ENCODE peak calls at places on chromosomes 11 and 22, in five cellular contexts. One of them, this sample, is unnamed.
A peak's percentile ranks its signal among the peaks of the same experiment; 100 is the strongest.

GRCh38 chr11:66326261-66327111 is 9.6 kb upstream of the CD248 start:
- DNase-seq in fibroblast of lung: peak; percentile 33
- DNase-seq in ascending aorta: no peak
- DNase-seq in breast epithelium: no peak
- DNase-seq in stomach: no peak
- DNase-seq in this sample: no peak

GRCh38 chr22:22207845-22208564 is 36.6 kb upstream of the VPREB1 start:
- DNase-seq in fibroblast of lung: peak; percentile 59
- DNase-seq in ascending aorta: peak; percentile 71
- DNase-seq in breast epithelium: no peak
- DNase-seq in stomach: peak; percentile 76
- DNase-seq in this sample: peak; percentile 88

GRCh38 chr11:109377039-109377742 is 44.8 kb upstream of the C11orf87 start:
- DNase-seq in fibroblast of lung: no peak
- DNase-seq in ascending aorta: no peak
- DNase-seq in breast epithelium: no peak
- DNase-seq in stomach: no peak
- DNase-seq in this sample: no peak

GRCh38 chr11:118572075-118572913 is at the start of gene ARCN1:
- DNase-seq in fibroblast of lung: peak; percentile 75
- DNase-seq in ascending aorta: peak; percentile 89
- DNase-seq in breast epithelium: peak; percentile 74
- DNase-seq in stomach: peak; percentile 78
- DNase-seq in this sample: peak; percentile 80

GRCh38 chr11:72222907-72223614 is 1.5 kb upstream of the INPPL1 start:
- DNase-seq in fibroblast of lung: peak; percentile 93
- DNase-seq in ascending aorta: peak; percentile 97
- DNase-seq in breast epithelium: peak; percentile 92
- DNase-seq in stomach: peak; percentile 96
- DNase-seq in this sample: peak; percentile 98

GRCh38 chr11:68962527-68963250 is 18.1 kb downstream of the MRGPRD start:
- DNase-seq in fibroblast of lung: no peak
- DNase-seq in ascending aorta: peak; percentile 65
- DNase-seq in breast epithelium: no peak
- DNase-seq in stomach: no peak
- DNase-seq in this sample: no peak

GRCh38 chr22:46053563-46054090 is 76.7 kb upstream of the WNT7B start:
- DNase-seq in fibroblast of lung: peak; percentile 64
- DNase-seq in ascending aorta: peak; percentile 89
- DNase-seq in breast epithelium: peak; percentile 76
- DNase-seq in stomach: peak; percentile 84
- DNase-seq in this sample: peak; percentile 80

GRCh38 chr11:96114178-96115070 is 190.5 kb upstream of the MTMR2 start:
- DNase-seq in fibroblast of lung: no peak
- DNase-seq in ascending aorta: no peak
- DNase-seq in breast epithelium: no peak
- DNase-seq in stomach: no peak
- DNase-seq in this sample: no peak

GRCh38 chr22:28141614-28142013 is 222.6 kb upstream of the PITPNB start:
- DNase-seq in fibroblast of lung: peak; percentile 92
- DNase-seq in ascending aorta: no peak
- DNase-seq in breast epithelium: no peak
- DNase-seq in stomach: no peak
- DNase-seq in this sample: no peak

GRCh38 chr22:29871684-29872083 is 11.3 kb upstream of the MTMR3 start:
- DNase-seq in fibroblast of lung: peak; percentile 17
- DNase-seq in ascending aorta: no peak
- DNase-seq in breast epithelium: no peak
- DNase-seq in stomach: no peak
- DNase-seq in this sample: no peak

GRCh38 chr11:65315866-65316233 is 1.2 kb downstream of the CDC42EP2 start:
- DNase-seq in fibroblast of lung: no peak
- DNase-seq in ascending aorta: no peak
- DNase-seq in breast epithelium: no peak
- DNase-seq in stomach: no peak
- DNase-seq in this sample: no peak

GRCh38 chr11:65314501-65315203 is at the start of gene CDC42EP2:
- DNase-seq in fibroblast of lung: peak; percentile 76
- DNase-seq in ascending aorta: peak; percentile 94
- DNase-seq in breast epithelium: peak; percentile 81
- DNase-seq in stomach: peak; percentile 91
- DNase-seq in this sample: peak; percentile 92

GRCh38 chr11:65316979-65317786 is 2.5 kb downstream of the CDC42EP2 start:
- DNase-seq in fibroblast of lung: peak; percentile 74
- DNase-seq in ascending aorta: peak; percentile 77
- DNase-seq in breast epithelium: peak; percentile 78
- DNase-seq in stomach: peak; percentile 74
- DNase-seq in this sample: peak; percentile 95

GRCh38 chr11:65316311-65316978 is 1.8 kb downstream of the CDC42EP2 start:
- DNase-seq in fibroblast of lung: peak; percentile 83
- DNase-seq in ascending aorta: peak; percentile 74
- DNase-seq in breast epithelium: no peak
- DNase-seq in stomach: no peak
- DNase-seq in this sample: no peak

DNA sequence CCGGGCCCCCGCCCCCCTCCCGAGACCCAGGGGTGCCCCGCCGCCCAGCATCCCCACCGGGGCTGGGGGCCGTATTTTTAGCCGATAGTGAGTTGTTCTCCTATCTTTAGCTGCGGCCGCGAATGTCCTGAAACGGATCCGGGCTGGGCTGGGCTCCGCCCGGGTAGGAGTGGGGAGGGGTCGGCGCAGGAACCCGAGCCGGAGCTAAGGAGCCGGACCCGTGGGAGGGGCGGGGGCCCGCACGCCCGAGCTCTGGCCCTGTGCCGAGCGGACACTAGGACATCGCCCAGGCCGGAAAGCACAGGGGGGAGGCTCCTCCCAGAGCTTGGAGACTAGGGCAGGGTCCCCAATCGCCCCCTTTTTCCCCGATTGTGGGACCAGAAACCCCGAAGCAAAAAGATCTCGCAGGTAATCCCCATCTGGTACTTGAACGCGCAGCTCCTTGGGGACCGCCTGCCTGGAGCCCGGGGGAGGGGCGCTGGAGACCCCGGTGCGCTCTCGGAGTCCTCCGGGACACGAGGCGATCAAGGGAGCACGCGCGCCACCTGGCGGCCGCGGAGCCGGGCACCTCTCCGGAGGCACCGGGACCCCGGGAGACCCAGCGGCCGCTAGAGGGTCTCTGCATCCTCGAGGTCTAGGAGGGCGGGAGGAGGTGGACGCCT is 669 bp downstream of the CDC42EP2 start:
- DNase-seq in fibroblast of lung: peak; percentile 56
- DNase-seq in ascending aorta: peak; percentile 89
- DNase-seq in breast epithelium: peak; percentile 74
- DNase-seq in stomach: peak; percentile 77
- DNase-seq in this sample: peak; percentile 82
- H3K4me1 ChIP-seq in fibroblast of lung: peaks cover 24% of the 10 kb centered on the region
- H3K4me1 ChIP-seq in ascending aorta: peaks cover 20% of the 10 kb centered on the region
- H3K4me1 ChIP-seq in breast epithelium: peaks cover 15% of the 10 kb centered on the region
- H3K4me1 ChIP-seq in stomach: peaks cover 85% of the 10 kb centered on the region
- H3K4me1 ChIP-seq in this sample: peaks cover 66% of the 10 kb centered on the region

GRCh38 chr22:50599816-50600454 is 658 bp upstream of the MAPK8IP2 start:
- DNase-seq in fibroblast of lung: peak; percentile 33
- DNase-seq in ascending aorta: no peak
- DNase-seq in breast epithelium: peak; percentile 66
- DNase-seq in stomach: peak; percentile 59
- DNase-seq in this sample: peak; percentile 55
- H3K4me3 ChIP-seq in fibroblast of lung: no peak overlapping the region
- H3K4me3 ChIP-seq in ascending aorta: peak overlapping the region; percentile 48
- H3K4me3 ChIP-seq in breast epithelium: peak overlapping the region; percentile 55
- H3K4me3 ChIP-seq in stomach: peak overlapping the region; percentile 43
- H3K4me3 ChIP-seq in this sample: no peak overlapping the region

GRCh38 chr11:120339394-120339890 is 3.2 kb downstream of the ARHGEF12 start:
- DNase-seq in fibroblast of lung: peak; percentile 43
- DNase-seq in ascending aorta: no peak
- DNase-seq in breast epithelium: no peak
- DNase-seq in stomach: peak; percentile 40
- DNase-seq in this sample: peak; percentile 39

GRCh38 chr11:120342678-120343077 is 6.5 kb downstream of the ARHGEF12 start:
- DNase-seq in fibroblast of lung: no peak
- DNase-seq in ascending aorta: no peak
- DNase-seq in breast epithelium: no peak
- DNase-seq in stomach: no peak
- DNase-seq in this sample: no peak

GRCh38 chr11:120337896-120338840 is 2.0 kb downstream of the ARHGEF12 start:
- DNase-seq in fibroblast of lung: no peak
- DNase-seq in ascending aorta: no peak
- DNase-seq in breast epithelium: no peak
- DNase-seq in stomach: no peak
- DNase-seq in this sample: no peak

GRCh38 chr11:120342226-120342625 is 6.0 kb downstream of the ARHGEF12 start:
- DNase-seq in fibroblast of lung: no peak
- DNase-seq in ascending aorta: no peak
- DNase-seq in breast epithelium: no peak
- DNase-seq in stomach: no peak
- DNase-seq in this sample: no peak

DNA sequence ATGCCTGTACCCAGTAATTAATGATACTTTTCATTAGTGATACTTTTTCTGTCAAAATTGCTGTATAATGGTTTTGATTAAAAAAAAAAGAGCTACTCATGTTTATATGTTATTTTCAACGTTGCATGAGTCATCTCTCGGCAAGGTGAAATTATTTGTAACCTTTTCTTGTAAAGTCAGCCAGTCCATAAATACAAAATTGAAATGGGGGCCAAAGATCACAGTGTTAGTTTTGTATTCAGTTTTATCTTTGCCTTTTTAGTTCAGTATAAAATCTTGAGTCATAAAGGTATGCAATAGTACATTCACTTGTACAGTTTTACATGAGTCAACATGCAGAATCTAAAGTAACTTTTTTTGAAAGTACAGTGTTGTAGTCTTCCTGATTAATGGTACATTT is 4.3 kb downstream of the ARHGEF12 start:
- DNase-seq in fibroblast of lung: no peak
- DNase-seq in ascending aorta: no peak
- DNase-seq in breast epithelium: no peak
- DNase-seq in stomach: no peak
- DNase-seq in this sample: no peak
- H3K4me1 ChIP-seq in fibroblast of lung: peaks cover 7% of the 10 kb centered on the region
- H3K4me1 ChIP-seq in ascending aorta: peaks cover 48% of the 10 kb centered on the region
- H3K4me1 ChIP-seq in breast epithelium: peaks cover 4% of the 10 kb centered on the region
- H3K4me1 ChIP-seq in stomach: peaks cover 82% of the 10 kb centered on the region
- H3K4me1 ChIP-seq in this sample: peaks cover 51% of the 10 kb centered on the region

DNA sequence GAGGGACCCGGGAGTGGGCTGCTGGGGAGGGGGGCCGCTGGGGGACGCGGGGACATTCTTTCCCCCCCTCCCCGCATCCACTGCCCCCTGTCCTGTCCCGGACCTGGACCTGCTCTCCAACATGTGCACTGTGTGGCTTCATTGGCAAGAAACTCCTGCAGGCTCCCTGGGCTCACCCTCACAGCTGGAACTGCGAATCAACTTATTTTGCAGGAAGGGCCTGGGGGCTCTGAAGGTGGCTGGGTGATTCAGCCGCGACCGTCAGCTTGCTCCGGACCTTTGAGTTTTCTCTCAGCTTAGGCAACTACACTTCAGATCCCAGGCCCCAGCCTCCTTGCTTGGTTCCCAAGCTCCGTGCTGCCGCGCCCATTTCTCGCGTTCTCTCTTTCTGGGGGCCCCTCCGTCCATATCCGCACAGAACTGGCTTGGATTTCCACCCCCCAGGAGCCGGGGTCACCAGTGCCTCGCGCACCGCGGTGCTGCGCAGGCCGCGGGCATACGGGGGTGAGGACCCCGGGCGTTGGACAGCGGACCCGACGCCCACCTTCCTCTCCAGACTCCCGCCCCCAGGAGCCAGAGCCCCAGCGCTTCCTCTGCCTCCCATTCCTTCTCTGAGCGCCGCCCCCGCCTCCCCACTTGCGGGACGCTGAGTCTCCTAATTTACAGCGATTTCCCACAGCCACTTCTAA is 475 bp upstream of the AHNAK start:
- DNase-seq in fibroblast of lung: peak; percentile 44
- DNase-seq in ascending aorta: peak; percentile 72
- DNase-seq in breast epithelium: no peak
- DNase-seq in stomach: no peak
- DNase-seq in this sample: peak; percentile 41
- H3K4me3 ChIP-seq in fibroblast of lung: peak overlapping the region; percentile 98
- H3K4me3 ChIP-seq in ascending aorta: peak overlapping the region; percentile 98
- H3K4me3 ChIP-seq in breast epithelium: peak overlapping the region; percentile 98
- H3K4me3 ChIP-seq in stomach: peak overlapping the region; percentile 95
- H3K4me3 ChIP-seq in this sample: no peak overlapping the region

GRCh38 chr11:47109051-47109791 is 67.5 kb downstream of the ARFGAP2 start:
- DNase-seq in fibroblast of lung: no peak
- DNase-seq in ascending aorta: no peak
- DNase-seq in breast epithelium: no peak
- DNase-seq in stomach: no peak
- DNase-seq in this sample: no peak

GRCh38 chr11:47109882-47110281 is 66.8 kb downstream of the ARFGAP2 start:
- DNase-seq in fibroblast of lung: no peak
- DNase-seq in ascending aorta: no peak
- DNase-seq in breast epithelium: no peak
- DNase-seq in stomach: no peak
- DNase-seq in this sample: no peak

GRCh38 chr11:47106839-47107520 is 69.7 kb downstream of the ARFGAP2 start:
- DNase-seq in fibroblast of lung: no peak
- DNase-seq in ascending aorta: no peak
- DNase-seq in breast epithelium: no peak
- DNase-seq in stomach: no peak
- DNase-seq in this sample: peak; percentile 61

GRCh38 chr11:47107709-47108108 is 69.0 kb downstream of the ARFGAP2 start:
- DNase-seq in fibroblast of lung: no peak
- DNase-seq in ascending aorta: no peak
- DNase-seq in breast epithelium: no peak
- DNase-seq in stomach: no peak
- DNase-seq in this sample: no peak

GRCh38 chr11:47108214-47108613 is 68.5 kb downstream of the ARFGAP2 start:
- DNase-seq in fibroblast of lung: no peak
- DNase-seq in ascending aorta: no peak
- DNase-seq in breast epithelium: no peak
- DNase-seq in stomach: no peak
- DNase-seq in this sample: no peak
- H3K4me1 ChIP-seq in fibroblast of lung: peaks cover 24% of the 10 kb centered on the region
- H3K4me1 ChIP-seq in ascending aorta: no peaks in the 10 kb centered on the region
- H3K4me1 ChIP-seq in breast epithelium: no peaks in the 10 kb centered on the region
- H3K4me1 ChIP-seq in stomach: peaks cover 46% of the 10 kb centered on the region
- H3K4me1 ChIP-seq in this sample: peaks cover 19% of the 10 kb centered on the region

GRCh38 chr22:40462195-40462988 is 92.0 kb downstream of the SGSM3 start:
- DNase-seq in fibroblast of lung: no peak
- DNase-seq in ascending aorta: no peak
- DNase-seq in breast epithelium: no peak
- DNase-seq in stomach: no peak
- DNase-seq in this sample: no peak
- H3K4me3 ChIP-seq in fibroblast of lung: no peak overlapping the region
- H3K4me3 ChIP-seq in ascending aorta: no peak overlapping the region
- H3K4me3 ChIP-seq in breast epithelium: peak overlapping the region; percentile 24
- H3K4me3 ChIP-seq in stomach: peak overlapping the region; percentile 35
- H3K4me3 ChIP-seq in this sample: no peak overlapping the region